ENCODE peak calls at places on chromosomes 1 and 21, in five cellular contexts. M, A, V, W and N are unnamed samples.

GRCh38 chr1:213852107-213852506 is 135.7 kb upstream of the PROX1 start:
- DNase-seq in A (no peak), M (no peak), V (no peak), W (no peak), N (no peak)

GRCh38 chr1:17802164-17802563 is 47.0 kb downstream of the ACTL8 start:
- DNase-seq in A (no peak), W (no peak), V (no peak), M (peak), N (no peak)

GRCh38 chr1:14238472-14239059 is 359.9 kb upstream of the KAZN start:
- DNase-seq in V (no peak), M (no peak), A (no peak), W (no peak), N (no peak)

GRCh38 chr1:35808376-35809155 is 750 bp downstream of the AGO4 start:
- DNase-seq in V (peak), W (peak), M (no peak), A (peak), N (peak)

GRCh38 chr1:226708342-226708780 is 30.7 kb downstream of the ITPKB start:
- DNase-seq in W (no peak), M (peak), V (peak), A (no peak), N (no peak)

GRCh38 chr1:37153116-37153515 is 118.8 kb upstream of the GRIK3 start:
- DNase-seq in A (no peak), M (no peak), W (no peak), V (no peak), N (no peak)

GRCh38 chr1:29004288-29004687 is 89.9 kb downstream of the EPB41 start:
- DNase-seq in V (no peak), W (no peak), A (no peak), M (no peak), N (no peak)

GRCh38 chr1:119083980-119084379 is 56.5 kb downstream of the WARS2 start:
- DNase-seq in A (no peak), W (no peak), V (no peak), M (no peak), N (no peak)

GRCh38 chr1:42753070-42753469 is 13.0 kb upstream of the CLDN19 start:
- DNase-seq in V (peak), W (no peak), A (no peak), M (peak), N (no peak)

GRCh38 chr1:177255411-177255810 is 84.7 kb downstream of the BRINP2 start:
- DNase-seq in M (peak), V (peak), W (no peak), A (no peak), N (peak)

GRCh38 chr1:112515311-112516009 is 6.7 kb downstream of the WNT2B start:
- DNase-seq in W (peak), V (peak), A (peak), M (peak), N (peak)

GRCh38 chr1:235791532-235792060 is 75.1 kb downstream of the LYST start:
- DNase-seq in W (no peak), V (no peak), M (no peak), A (no peak), N (no peak)

GRCh38 chr1:219621047-219621786 is 8.3 kb upstream of the ZC3H11B start:
- DNase-seq in V (no peak), A (no peak), W (no peak), M (no peak), N (no peak)

GRCh38 chr1:70360321-70360720 is 5.8 kb upstream of the ANKRD13C start:
- DNase-seq in V (no peak), A (peak), M (no peak), W (no peak), N (peak)

GRCh38 chr1:41618066-41618825 is 133.8 kb upstream of the EDN2 start:
- DNase-seq in V (no peak), M (peak), A (no peak), W (no peak), N (no peak)

GRCh38 chr21:45543371-45543709 is 1.1 kb upstream of the SLC19A1 start:
- DNase-seq in W (no peak), A (peak), V (no peak), M (no peak), N (no peak)

GRCh38 chr1:117795190-117795589 is 134.2 kb downstream of the GDAP2 start:
- DNase-seq in A (no peak), M (peak), W (no peak), V (peak), N (peak)

GRCh38 chr1:210400043-210400840 is 71.5 kb downstream of the HHAT start:
- DNase-seq in V (peak), A (peak), M (peak), W (peak), N (peak)

GRCh38 chr1:210624722-210625121 is 296.0 kb downstream of the HHAT start:
- DNase-seq in W (no peak), A (no peak), M (no peak), V (no peak), N (no peak)

GRCh38 chr21:34336756-34337391 is 26.9 kb upstream of the KCNE2 start:
- DNase-seq in V (peak), W (no peak), M (peak), A (no peak), N (no peak)

GRCh38 chr1:121516279-121516967 is 331.6 kb downstream of the SRGAP2C start:
- DNase-seq in M (no peak), W (no peak), V (no peak), A (no peak), N (no peak)

GRCh38 chr1:51525295-51525694 is 6.2 kb upstream of the EPS15 start:
- DNase-seq in V (no peak), M (no peak), W (no peak), A (no peak), N (no peak)

GRCh38 chr1:16342331-16343062 is 9.8 kb downstream of the FBXO42 start:
- DNase-seq in V (no peak), W (no peak), M (no peak), A (no peak), N (no peak)

GRCh38 chr21:41899431-41900202 is 20.5 kb upstream of the PRDM15 start:
- DNase-seq in V (no peak), A (no peak), W (no peak), M (no peak), N (no peak)

GRCh38 chr1:86515597-86515996 is 31.3 kb upstream of the CLCA4 start:
- DNase-seq in V (no peak), M (no peak), A (peak), W (no peak), N (peak)

GRCh38 chr1:54506594-54506993 is 41.4 kb upstream of the ACOT11 start:
- DNase-seq in V (peak), M (peak), W (no peak), A (no peak), N (no peak)

GRCh38 chr1:84307398-84307797 is 5.9 kb downstream of the SAMD13 start:
- DNase-seq in M (no peak), V (no peak), A (no peak), W (no peak), N (no peak)

GRCh38 chr1:43530483-43531452 is at the start of gene PTPRF:
- DNase-seq in A (peak), V (peak), W (peak), M (peak), N (peak)

GRCh38 chr1:10888791-10889627 is 92.6 kb upstream of the CASZ1 start:
- DNase-seq in M (no peak), V (no peak), W (no peak), A (no peak), N (no peak)

GRCh38 chr1:30872948-30873263 is 35.7 kb downstream of the SDC3 start:
- DNase-seq in M (no peak), A (no peak), V (no peak), W (no peak), N (peak)

GRCh38 chr1:28898267-28898955 is 16.0 kb upstream of the EPB41 start:
- DNase-seq in M (no peak), W (no peak), A (no peak), V (no peak), N (no peak)

GRCh38 chr21:15682977-15683376 is 46.8 kb upstream of the USP25 start:
- DNase-seq in W (no peak), A (no peak), V (peak), M (peak), N (no peak)

GRCh38 chr1:111990026-111990877 is 784 bp upstream of the KCND3 start:
- DNase-seq in A (peak), M (no peak), W (peak), V (peak), N (peak)

GRCh38 chr1:85502625-85503083 is 37.7 kb upstream of the DDAH1 start:
- DNase-seq in V (peak), A (peak), W (peak), M (peak), N (peak)

GRCh38 chr1:210104103-210104502 is 128.5 kb upstream of the SERTAD4 start:
- DNase-seq in W (no peak), A (no peak), V (no peak), M (no peak), N (no peak)

GRCh38 chr1:234936631-234937389 is 191.8 kb downstream of the TOMM20 start:
- DNase-seq in M (no peak), W (no peak), V (peak), A (no peak), N (no peak)

GRCh38 chr1:209430821-209431259 is 152.7 kb upstream of the CAMK1G start:
- DNase-seq in W (no peak), A (no peak), V (no peak), M (no peak), N (no peak)

GRCh38 chr1:118184737-118185082 is 318 bp downstream of the SPAG17 start:
- DNase-seq in W (peak), V (no peak), A (peak), M (no peak), N (peak)

DNA sequence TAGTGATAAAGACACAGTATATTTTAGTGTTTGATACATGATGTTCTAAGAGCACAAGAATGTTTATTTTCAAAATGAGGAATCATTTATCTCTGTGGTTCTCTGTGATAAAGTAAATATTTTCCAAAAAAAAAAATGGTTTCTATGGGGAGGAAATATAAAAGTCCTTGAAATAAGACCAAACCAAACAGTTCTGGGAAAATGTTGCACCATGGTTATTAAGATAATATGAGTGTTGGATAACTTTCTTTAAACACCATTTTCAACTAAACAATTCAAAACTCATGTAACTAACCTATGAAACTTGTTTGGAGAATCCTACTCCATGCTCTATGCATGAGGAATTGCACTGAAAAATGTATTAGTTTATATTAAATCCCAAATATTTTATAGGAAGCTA is 184.6 kb downstream of the KCNT2 start:
- DNase-seq in M (peak), W (no peak), A (no peak), V (no peak), N (no peak)
- H2BK120ac ChIP-seq in M (no peak), W (no peak), A (no peak), V (no peak), N (no peak)

GRCh38 chr1:100440075-100440809 is 87.9 kb downstream of the CDC14A start:
- DNase-seq in V (no peak), W (no peak), A (no peak), M (no peak), N (peak)
- H3K9ac ChIP-seq in V (no peak), W (no peak), A (no peak), M (no peak), N (no peak)

GRCh38 chr1:229430761-229431269 is 3.1 kb downstream of the ACTA1 start:
- DNase-seq in M (peak), V (peak), A (peak), W (peak), N (peak)
- H2BK120ac ChIP-seq in M (no peak), V (no peak), A (no peak), W (no peak), N (no peak)

GRCh38 chr1:240611228-240611618 is 732 bp downstream of the GREM2 start:
- DNase-seq in M (no peak), W (no peak), A (no peak), V (no peak), N (no peak)
- H3K9ac ChIP-seq in M (peak), W (no peak), A (no peak), V (peak), N (peak)

DNA sequence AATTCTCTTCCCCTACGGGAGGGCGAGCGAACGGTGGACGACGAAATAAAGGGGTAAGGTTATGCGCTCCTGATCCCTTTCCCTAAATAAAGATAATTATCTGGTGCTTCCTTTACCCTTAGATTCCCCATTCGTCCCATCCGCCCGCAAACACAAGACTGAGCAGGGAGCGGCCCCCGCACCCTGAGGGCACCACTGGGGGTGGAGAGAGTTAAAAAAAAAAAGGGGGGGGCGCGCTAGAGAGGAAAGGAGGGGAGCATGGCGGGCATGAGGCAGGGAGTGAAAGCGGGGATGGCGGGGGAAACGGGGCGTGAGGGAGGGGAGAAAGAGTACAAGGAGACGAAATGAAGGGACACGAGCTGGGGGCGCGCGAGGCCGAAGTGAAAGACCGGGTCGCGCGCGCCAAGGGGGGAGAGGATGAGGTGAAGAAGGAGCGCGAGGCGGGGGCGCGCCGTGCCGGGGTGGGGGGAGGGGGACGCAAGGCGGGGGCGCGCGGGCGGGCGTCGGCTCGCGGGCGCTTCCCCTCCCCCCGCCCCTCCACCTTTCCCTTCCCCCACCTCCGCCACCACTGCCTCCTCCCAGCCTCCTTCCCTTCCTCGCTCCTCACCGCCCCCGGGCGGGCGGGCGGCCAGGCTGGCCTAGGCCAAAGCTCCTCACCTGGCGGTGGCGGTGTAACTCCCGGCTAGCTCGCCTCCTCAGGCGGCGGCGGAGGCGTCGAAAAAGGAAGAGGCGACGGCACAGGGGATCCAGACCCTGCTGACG is 515 bp downstream of the GATAD2B start:
- DNase-seq in V (peak), M (no peak), W (no peak), A (no peak), N (peak)
- H2BK120ac ChIP-seq in V (peak), M (no peak), W (no peak), A (no peak), N (peak)

GRCh38 chr1:230086152-230086551 is 19.1 kb downstream of the GALNT2 start:
- DNase-seq in A (peak), V (no peak), M (no peak), W (no peak), N (peak)
- H3K9ac ChIP-seq in A (no peak), V (no peak), M (no peak), W (no peak), N (no peak)

GRCh38 chr1:6956488-6957159 is 171.4 kb downstream of the CAMTA1 start:
- DNase-seq in V (no peak), A (peak), M (no peak), W (no peak), N (no peak)
- H2BK120ac ChIP-seq in V (no peak), A (no peak), M (no peak), W (no peak), N (no peak)

DNA sequence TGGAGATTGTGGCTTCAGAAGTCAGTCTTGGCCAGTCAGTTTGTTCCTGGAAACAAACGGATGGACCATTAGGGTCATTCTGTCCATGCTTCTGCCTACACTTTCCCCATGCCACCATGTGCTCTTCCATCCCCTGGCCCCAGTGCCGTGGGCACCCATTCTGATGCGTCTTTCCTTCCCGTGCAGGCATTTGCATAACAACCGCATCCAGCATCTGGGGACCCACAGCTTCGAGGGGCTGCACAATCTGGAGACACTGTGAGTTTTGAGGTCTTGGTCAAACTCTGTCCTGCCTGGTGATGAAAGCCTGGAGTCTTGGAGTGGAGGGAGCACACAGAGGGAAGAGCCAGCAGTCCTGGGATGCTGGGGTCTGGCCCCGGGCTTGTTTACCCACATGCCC is 61.1 kb downstream of the UBE2T start:
- DNase-seq in M (no peak), V (no peak), W (no peak), A (peak), N (no peak)
- H3K9ac ChIP-seq in M (no peak), V (no peak), W (no peak), A (no peak), N (no peak)

DNA sequence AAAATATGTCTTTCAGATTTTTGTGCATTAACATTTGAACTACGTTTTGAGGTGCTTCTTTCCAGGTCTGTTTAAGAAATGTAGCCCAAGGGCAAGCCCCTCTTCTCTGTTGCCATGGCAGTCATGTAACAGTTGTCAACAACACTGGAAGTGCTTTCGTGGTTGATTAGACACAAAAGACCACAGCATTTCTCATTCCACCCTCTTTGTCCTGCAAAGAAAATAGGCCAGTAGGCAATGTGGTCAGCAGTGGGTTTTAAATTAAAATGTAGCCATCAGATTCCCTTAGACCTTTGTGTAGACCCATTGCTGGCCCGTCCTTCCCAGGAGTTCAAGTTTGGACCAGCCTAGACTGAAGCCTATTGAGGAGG is 35.4 kb downstream of the VANGL1 start:
- DNase-seq in V (peak), M (no peak), A (no peak), W (peak), N (peak)
- H2BK120ac ChIP-seq in V (no peak), M (no peak), A (no peak), W (no peak), N (no peak)

GRCh38 chr1:12185556-12186276 is 18.9 kb downstream of the TNFRSF1B start:
- DNase-seq in V (peak), A (no peak), M (no peak), W (no peak), N (no peak)
- H3K9ac ChIP-seq in V (peak), A (no peak), M (peak), W (peak), N (no peak)